ENCODE peak calls at places on chromosomes 2 and 18, in four cellular contexts. U, A, W and X are unnamed samples.

GRCh38 chr2:240623531-240624010 is 1.7 kb upstream of the GPR35 start:
- DNase-seq in U (no peak), A (no peak), W (no peak), X (no peak)

GRCh38 chr2:196166876-196167275 is 4.5 kb downstream of the STK17B start:
- DNase-seq in U (peak; percentile 87), A (no peak), W (no peak), X (no peak)

GRCh38 chr2:157967856-157968255 is 91.7 kb upstream of the ACVR1 start:
- DNase-seq in U (no peak), A (no peak), W (no peak), X (no peak)

GRCh38 chr2:54708584-54709340 is 14.7 kb upstream of the EML6 start:
- DNase-seq in U (no peak), A (no peak), W (peak; percentile 82), X (no peak)

GRCh38 chr2:70725505-70725904 is 42.5 kb downstream of the ADD2 start:
- DNase-seq in U (no peak), A (no peak), W (peak; percentile 6), X (no peak)

GRCh38 chr2:61443342-61444041 is 27.4 kb downstream of the USP34 start:
- DNase-seq in U (no peak), A (no peak), W (no peak), X (no peak)

GRCh38 chr2:105510761-105511669 is 112.2 kb upstream of the FHL2 start:
- DNase-seq in U (peak; percentile 50), A (no peak), W (no peak), X (no peak)

GRCh38 chr2:234950730-234951385 is 959 bp upstream of the SH3BP4 start:
- DNase-seq in U (peak; percentile 64), A (no peak), W (no peak), X (no peak)

GRCh38 chr2:186384226-186384625 is 101.8 kb upstream of the ZC3H15 start:
- DNase-seq in U (no peak), A (no peak), W (no peak), X (no peak)

GRCh38 chr2:168896783-168897182 is 4.3 kb upstream of the G6PC2 start:
- DNase-seq in U (no peak), A (no peak), W (no peak), X (no peak)

GRCh38 chr2:113602869-113603466 is 24.1 kb upstream of the RABL2A start:
- DNase-seq in U (no peak), A (no peak), W (no peak), X (no peak)

GRCh38 chr2:111676423-111676822 is 207.6 kb downstream of the ANAPC1 start:
- DNase-seq in U (peak; percentile 91), A (no peak), W (no peak), X (no peak)

GRCh38 chr18:40824291-40824690 is 1130.7 kb upstream of the PIK3C3 start:
- DNase-seq in U (no peak), A (no peak), W (no peak), X (no peak)

GRCh38 chr2:105888625-105889024 is 143.9 kb downstream of the NCK2 start:
- DNase-seq in U (no peak), A (no peak), W (no peak), X (no peak)

GRCh38 chr2:201208563-201209252 is 25.8 kb downstream of the CASP10 start:
- DNase-seq in U (no peak), A (no peak), W (no peak), X (no peak)

GRCh38 chr2:149329470-149330126 is 789 bp upstream of the LYPD6 start:
- DNase-seq in U (peak; percentile 7), A (peak; percentile 53), W (peak; percentile 82), X (peak; percentile 81)

GRCh38 chr18:8952796-8953760 is 149.4 kb upstream of the NDUFV2 start:
- DNase-seq in U (peak; percentile 92), A (no peak), W (no peak), X (no peak)

GRCh38 chr2:166725907-166726306 is 162.4 kb upstream of the XIRP2 start:
- DNase-seq in U (no peak), A (no peak), W (no peak), X (no peak)

GRCh38 chr2:190199109-190199508 is 120.5 kb downstream of the HIBCH start:
- DNase-seq in U (no peak), A (no peak), W (no peak), X (no peak)

GRCh38 chr2:233256048-233256447 is 4.6 kb downstream of the ATG16L1 start:
- DNase-seq in U (no peak), A (no peak), W (no peak), X (no peak)

GRCh38 chr18:48592540-48592939 is 53.7 kb downstream of the CTIF start:
- DNase-seq in U (no peak), A (no peak), W (no peak), X (no peak)

GRCh38 chr2:236755278-236755840 is 185.7 kb downstream of the ACKR3 start:
- DNase-seq in U (no peak), A (no peak), W (no peak), X (no peak)

GRCh38 chr2:2877427-2877826 is 500.2 kb downstream of the EIPR1 start:
- DNase-seq in U (no peak), A (no peak), W (no peak), X (no peak)

GRCh38 chr2:54984476-54984875 is 65.8 kb downstream of the RTN4 start:
- DNase-seq in U (no peak), A (no peak), W (no peak), X (no peak)

GRCh38 chr2:48482313-48482712 is 47.6 kb upstream of the STON1 start:
- DNase-seq in U (peak; percentile 88), A (no peak), W (no peak), X (no peak)

GRCh38 chr2:97747716-97748115 is 34.3 kb downstream of the ZAP70 start:
- DNase-seq in U (no peak), A (no peak), W (no peak), X (no peak)

GRCh38 chr2:223297788-223298187 is 245.8 kb downstream of the KCNE4 start:
- DNase-seq in U (no peak), A (no peak), W (no peak), X (no peak)

GRCh38 chr2:2075866-2076265 is 255.2 kb downstream of the MYT1L start:
- DNase-seq in U (no peak), A (no peak), W (no peak), X (no peak)

GRCh38 chr18:5943514-5943913 is 48.2 kb upstream of the TMEM200C start:
- DNase-seq in U (peak; percentile 25), A (no peak), W (no peak), X (no peak)

GRCh38 chr2:86048383-86048701 is 57.3 kb downstream of the POLR1A start:
- DNase-seq in U (no peak), A (no peak), W (peak; percentile 3), X (no peak)

GRCh38 chr2:233600361-233600760 is 17.1 kb upstream of the UGT1A8 start:
- DNase-seq in U (no peak), A (no peak), W (no peak), X (no peak)

GRCh38 chr2:143960177-143960576 is 559.7 kb downstream of the ZEB2 start:
- DNase-seq in U (peak; percentile 32), A (no peak), W (no peak), X (no peak)

GRCh38 chr2:163717993-163718680 is 17.7 kb downstream of the FIGN start:
- DNase-seq in U (no peak), A (no peak), W (no peak), X (no peak)

GRCh38 chr2:200065477-200065876 is 110.1 kb downstream of the MAIP1 start:
- DNase-seq in U (peak; percentile 35), A (no peak), W (no peak), X (no peak)

GRCh38 chr18:39959839-39960238 is 1995.2 kb upstream of the PIK3C3 start:
- DNase-seq in U (no peak), A (no peak), W (no peak), X (no peak)

GRCh38 chr2:22930781-22931180 is 454.2 kb upstream of the KLHL29 start:
- DNase-seq in U (no peak), A (no peak), W (no peak), X (no peak)

GRCh38 chr2:106108351-106108750 is 85.8 kb downstream of the UXS1 start:
- DNase-seq in U (peak; percentile 49), A (no peak), W (no peak), X (no peak)

GRCh38 chr18:47798366-47798765 is 132.1 kb downstream of the SMAD2 start:
- DNase-seq in U (no peak), A (no peak), W (no peak), X (no peak)

GRCh38 chr2:222708274-222708710 is 36.8 kb downstream of the MOGAT1 start:
- DNase-seq in U (peak; percentile 74), A (peak; percentile 53), W (peak; percentile 68), X (no peak)

GRCh38 chr2:232611559-232612218 is 21.7 kb upstream of the EFHD1 start:
- DNase-seq in U (peak; percentile 54), A (no peak), W (peak; percentile 79), X (peak; percentile 96)

GRCh38 chr2:101516833-101517690 is 42.1 kb upstream of the RFX8 start:
- DNase-seq in U (peak; percentile 94), A (no peak), W (no peak), X (no peak)
- H3K9ac ChIP-seq in U (no peak overlapping the region), A (no peak overlapping the region), W (no peak overlapping the region), X (no peak overlapping the region)

GRCh38 chr2:216115224-216115582 is 6.1 kb downstream of the XRCC5 start:
- DNase-seq in U (no peak), A (no peak), W (no peak), X (no peak)
- H3K14ac ChIP-seq in U (peak overlapping the region; percentile 100), A (no peak overlapping the region), W (peak overlapping the region; percentile 90), X (no peak overlapping the region)

GRCh38 chr18:77899972-77900754 is 650.5 kb downstream of the GALR1 start:
- DNase-seq in U (no peak), A (peak; percentile 51), W (peak; percentile 81), X (no peak)
- H3K9ac ChIP-seq in U (no peak overlapping the region), A (peak overlapping the region; percentile 81), W (peak overlapping the region; percentile 19), X (peak overlapping the region; percentile 15)

DNA sequence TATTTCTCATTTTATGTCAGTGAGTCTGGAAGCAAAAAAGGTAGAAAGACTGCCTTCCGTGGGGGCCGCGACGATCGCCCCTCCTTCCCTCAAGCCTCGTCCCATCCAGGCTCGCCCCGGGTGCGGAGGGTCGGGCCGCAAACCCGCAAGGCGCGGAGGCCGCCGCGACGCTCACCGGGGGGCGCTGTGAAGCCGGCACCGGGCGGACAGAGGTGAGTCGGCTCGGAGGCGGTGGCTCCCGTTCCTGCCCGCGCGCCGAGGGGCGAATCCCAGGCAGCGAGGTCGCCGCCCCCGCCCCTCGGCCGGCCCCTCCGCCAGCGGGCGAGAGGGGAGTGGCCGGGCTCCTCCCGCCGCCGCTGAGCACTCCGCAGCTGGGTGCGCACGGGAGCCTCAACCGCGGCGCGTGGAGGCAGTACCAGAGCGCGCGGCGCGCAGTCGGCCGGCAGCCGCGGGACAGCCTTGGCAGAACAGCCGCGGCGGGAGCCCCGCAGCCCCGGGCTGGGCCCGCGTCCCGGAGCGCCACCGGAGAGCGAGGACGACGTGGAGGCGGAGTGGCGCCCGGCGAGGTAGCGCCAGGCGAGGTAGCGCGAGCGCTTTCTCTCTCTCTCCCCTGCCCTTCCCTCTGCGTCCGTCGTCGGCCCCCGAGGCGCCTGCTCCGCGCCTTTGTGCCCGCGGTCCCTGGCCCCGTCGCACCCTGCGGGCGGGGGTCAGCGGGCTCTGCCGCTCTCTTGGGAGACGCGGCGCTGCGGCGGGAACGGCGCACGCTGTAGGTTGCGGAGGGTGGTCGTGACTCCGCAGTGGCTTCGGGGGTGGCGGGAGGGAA is at the start of gene MYO1B:
- DNase-seq in U (peak; percentile 74), A (peak; percentile 83), W (peak; percentile 90), X (peak; percentile 84)
- H3K14ac ChIP-seq in U (peak within 1 kb of the TSS; percentile 96), A (peak within 1 kb of the TSS; percentile 76), W (peak within 1 kb of the TSS; percentile 97), X (no peak within 1 kb of the TSS)